ENCODE peak calls at places on chromosome 14, in four cellular contexts. C is HepG2, B is BE2C, Z is tibial artery. R is an unnamed sample. For H3K27me3 and H3K36me3, the result is how much of the 10 kb centered on the place peaks cover.

GRCh38 chr14:57066887-57067513 is 201.7 kb downstream of the EXOC5 start:
- DNase-seq in C (peak), B (peak), Z (no peak), R (peak)

GRCh38 chr14:105090493-105091334 is 25.5 kb upstream of the GPR132 start:
- DNase-seq in C (peak), B (peak), Z (peak), R (peak)

GRCh38 chr14:23112359-23113178 is 6.5 kb downstream of the CEBPE start:
- DNase-seq in C (no peak), B (no peak), Z (peak), R (no peak)

GRCh38 chr14:39043352-39043943 is 59.6 kb downstream of the SEC23A start:
- DNase-seq in C (no peak), B (no peak), Z (no peak), R (no peak)

GRCh38 chr14:101960225-101960624 is 4.1 kb upstream of the DYNC1H1 start:
- DNase-seq in C (peak), B (peak), Z (peak), R (peak)

GRCh38 chr14:80475074-80475473 is 263.8 kb upstream of the DIO2 start:
- DNase-seq in C (no peak), B (no peak), Z (no peak), R (no peak)

GRCh38 chr14:41418851-41419250 is 187.8 kb upstream of the LRFN5 start:
- DNase-seq in C (no peak), B (no peak), Z (no peak), R (peak)

GRCh38 chr14:22386924-22387775 is 201.9 kb downstream of the DAD1 start:
- DNase-seq in C (peak), B (peak), Z (no peak), R (peak)

GRCh38 chr14:38469156-38469555 is 213.3 kb upstream of the CLEC14A start:
- DNase-seq in C (no peak), B (no peak), Z (no peak), R (no peak)

GRCh38 chr14:40394634-40395340 is 962.6 kb upstream of the FBXO33 start:
- DNase-seq in C (no peak), B (no peak), Z (no peak), R (no peak)

GRCh38 chr14:60655114-60655897 is 6.0 kb upstream of the SIX1 start:
- DNase-seq in C (no peak), B (no peak), Z (no peak), R (peak)

GRCh38 chr14:60327447-60328331 is 78.7 kb downstream of the PPM1A start:
- DNase-seq in C (no peak), B (no peak), Z (no peak), R (peak)

GRCh38 chr14:41986726-41987125 is 380.1 kb downstream of the LRFN5 start:
- DNase-seq in C (no peak), B (no peak), Z (no peak), R (no peak)

GRCh38 chr14:73133795-73134194 is 2.5 kb upstream of the PSEN1 start:
- DNase-seq in C (no peak), B (no peak), Z (no peak), R (no peak)

GRCh38 chr14:106211489-106211888 is 685.1 kb downstream of the TMEM121 start:
- DNase-seq in C (no peak), B (no peak), Z (no peak), R (no peak)

GRCh38 chr14:106210650-106211049 is 684.3 kb downstream of the TMEM121 start:
- DNase-seq in C (no peak), B (no peak), Z (no peak), R (no peak)

GRCh38 chr14:106218189-106218588 is 691.8 kb downstream of the TMEM121 start:
- DNase-seq in C (no peak), B (no peak), Z (no peak), R (no peak)

GRCh38 chr14:106209745-106210144 is 683.4 kb downstream of the TMEM121 start:
- DNase-seq in C (no peak), B (no peak), Z (no peak), R (no peak)

GRCh38 chr14:106215229-106215628 is 688.8 kb downstream of the TMEM121 start:
- DNase-seq in C (no peak), B (no peak), Z (no peak), R (no peak)
- H3K4me3 ChIP-seq in C (no peak), B (no peak), Z (no peak), R (no peak)

GRCh38 chr14:91935621-91936020 is 11.9 kb downstream of the FBLN5 start:
- DNase-seq in C (no peak), B (no peak), Z (peak), R (no peak)
- H3K27me3 ChIP-seq in C (under half), B (under half), Z (under half), R (under half)

GRCh38 chr14:99441157-99441870 is 39.3 kb downstream of the SETD3 start:
- DNase-seq in C (peak), B (peak), Z (no peak), R (no peak)

GRCh38 chr14:99435327-99435726 is 45.3 kb downstream of the SETD3 start:
- DNase-seq in C (no peak), B (no peak), Z (no peak), R (no peak)

GRCh38 chr14:99440278-99440677 is 40.4 kb downstream of the SETD3 start:
- DNase-seq in C (no peak), B (no peak), Z (no peak), R (no peak)

GRCh38 chr14:99436247-99437180 is 44.1 kb downstream of the SETD3 start:
- DNase-seq in C (no peak), B (no peak), Z (no peak), R (no peak)

DNA sequence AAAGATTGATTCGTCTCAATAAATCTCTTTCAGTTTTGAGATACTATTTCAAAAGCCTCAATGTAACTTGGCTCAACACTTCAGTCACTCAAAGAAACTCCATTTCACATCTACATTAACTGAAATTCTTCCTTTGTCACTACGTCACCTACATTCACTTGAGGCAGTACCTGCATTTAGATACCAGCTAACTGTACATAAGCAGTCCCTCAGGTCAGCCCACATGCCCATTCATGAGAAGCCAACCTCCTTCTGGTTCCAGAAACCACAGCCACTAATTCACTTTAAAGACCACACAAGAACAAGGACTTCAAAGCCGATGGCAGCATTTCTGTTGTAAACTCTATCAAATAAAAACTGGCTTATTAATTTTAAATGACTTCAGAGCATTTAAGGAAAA is 43.0 kb downstream of the SETD3 start:
- DNase-seq in C (no peak), B (no peak), Z (no peak), R (no peak)
- H3K36me3 ChIP-seq in C (under half), B (under half), Z (half or more), R (under half)

GRCh38 chr14:35807131-35807961 is 1.7 kb downstream of the RALGAPA1 start:
- DNase-seq in C (peak), B (no peak), Z (no peak), R (no peak)
- H3K4me3 ChIP-seq in C (peak), B (peak), Z (peak), R (no peak)

R was measured in H7.